ENCODE peak calls at places on chromosomes 6 and 20, in nine cellular contexts. One of them, this sample, is unnamed.

GRCh38 chr6:37583261-37583660 is 83.6 kb upstream of the CCDC167 start:
- DNase-seq in GM12865: no peak
- DNase-seq in mesothelial cell of epicardium: no peak
- DNase-seq in mucosa of descending colon: no peak
- DNase-seq in Peyer's patch: peak; percentile 40
- DNase-seq in IMR-90: no peak
- DNase-seq in pancreas: no peak
- DNase-seq in lower lobe of right lung: no peak
- DNase-seq in left ventricle myocardium inferior: no peak
- DNase-seq in this sample: no peak

GRCh38 chr6:148565931-148566663 is 180.7 kb upstream of the UST start:
- DNase-seq in GM12865: peak; percentile 24
- DNase-seq in mesothelial cell of epicardium: no peak
- DNase-seq in mucosa of descending colon: peak; percentile 12
- DNase-seq in Peyer's patch: no peak
- DNase-seq in IMR-90: peak; percentile 97
- DNase-seq in pancreas: peak; percentile 34
- DNase-seq in lower lobe of right lung: peak; percentile 75
- DNase-seq in left ventricle myocardium inferior: no peak
- DNase-seq in this sample: no peak

GRCh38 chr6:24775520-24776058 is 852 bp downstream of the GMNN start:
- DNase-seq in GM12865: peak; percentile 41
- DNase-seq in mesothelial cell of epicardium: no peak
- DNase-seq in mucosa of descending colon: no peak
- DNase-seq in Peyer's patch: peak; percentile 25
- DNase-seq in IMR-90: peak; percentile 70
- DNase-seq in pancreas: no peak
- DNase-seq in lower lobe of right lung: no peak
- DNase-seq in left ventricle myocardium inferior: no peak
- DNase-seq in this sample: no peak

GRCh38 chr6:85490516-85491248 is 40.8 kb downstream of the NT5E start:
- DNase-seq in GM12865: no peak
- DNase-seq in mesothelial cell of epicardium: no peak
- DNase-seq in mucosa of descending colon: no peak
- DNase-seq in Peyer's patch: no peak
- DNase-seq in IMR-90: peak; percentile 26
- DNase-seq in pancreas: no peak
- DNase-seq in lower lobe of right lung: no peak
- DNase-seq in left ventricle myocardium inferior: no peak
- DNase-seq in this sample: no peak

GRCh38 chr6:107490568-107491058 is 696 bp downstream of the SOBP start:
- DNase-seq in GM12865: no peak
- DNase-seq in mesothelial cell of epicardium: no peak
- DNase-seq in mucosa of descending colon: no peak
- DNase-seq in Peyer's patch: no peak
- DNase-seq in IMR-90: no peak
- DNase-seq in pancreas: peak; percentile 14
- DNase-seq in lower lobe of right lung: no peak
- DNase-seq in left ventricle myocardium inferior: no peak
- DNase-seq in this sample: no peak

GRCh38 chr20:37163832-37164554 is 15.1 kb upstream of the RPN2 start:
- DNase-seq in GM12865: no peak
- DNase-seq in mesothelial cell of epicardium: no peak
- DNase-seq in mucosa of descending colon: no peak
- DNase-seq in Peyer's patch: no peak
- DNase-seq in IMR-90: no peak
- DNase-seq in pancreas: no peak
- DNase-seq in lower lobe of right lung: no peak
- DNase-seq in left ventricle myocardium inferior: no peak
- DNase-seq in this sample: no peak

GRCh38 chr6:136753624-136754023 is 38.7 kb downstream of the MAP3K5 start:
- DNase-seq in GM12865: peak; percentile 48
- DNase-seq in mesothelial cell of epicardium: no peak
- DNase-seq in mucosa of descending colon: no peak
- DNase-seq in Peyer's patch: peak; percentile 55
- DNase-seq in IMR-90: no peak
- DNase-seq in pancreas: no peak
- DNase-seq in lower lobe of right lung: no peak
- DNase-seq in left ventricle myocardium inferior: no peak
- DNase-seq in this sample: no peak

GRCh38 chr6:1143655-1144054 is 168.2 kb upstream of the FOXQ1 start:
- DNase-seq in GM12865: no peak
- DNase-seq in mesothelial cell of epicardium: no peak
- DNase-seq in mucosa of descending colon: no peak
- DNase-seq in Peyer's patch: no peak
- DNase-seq in IMR-90: peak; percentile 87
- DNase-seq in pancreas: no peak
- DNase-seq in lower lobe of right lung: no peak
- DNase-seq in left ventricle myocardium inferior: no peak
- DNase-seq in this sample: no peak

GRCh38 chr20:54126809-54127655 is 46.8 kb downstream of the CYP24A1 start:
- DNase-seq in GM12865: no peak
- DNase-seq in mesothelial cell of epicardium: no peak
- DNase-seq in mucosa of descending colon: no peak
- DNase-seq in Peyer's patch: no peak
- DNase-seq in IMR-90: no peak
- DNase-seq in pancreas: no peak
- DNase-seq in lower lobe of right lung: no peak
- DNase-seq in left ventricle myocardium inferior: no peak
- DNase-seq in this sample: no peak

GRCh38 chr6:14807130-14807529 is 438.7 kb upstream of the JARID2 start:
- DNase-seq in GM12865: no peak
- DNase-seq in mesothelial cell of epicardium: no peak
- DNase-seq in mucosa of descending colon: no peak
- DNase-seq in Peyer's patch: no peak
- DNase-seq in IMR-90: no peak
- DNase-seq in pancreas: no peak
- DNase-seq in lower lobe of right lung: no peak
- DNase-seq in left ventricle myocardium inferior: no peak
- DNase-seq in this sample: no peak

GRCh38 chr6:134584809-134585528 is 267.1 kb upstream of the SGK1 start:
- DNase-seq in GM12865: no peak
- DNase-seq in mesothelial cell of epicardium: no peak
- DNase-seq in mucosa of descending colon: no peak
- DNase-seq in Peyer's patch: no peak
- DNase-seq in IMR-90: no peak
- DNase-seq in pancreas: no peak
- DNase-seq in lower lobe of right lung: no peak
- DNase-seq in left ventricle myocardium inferior: no peak
- DNase-seq in this sample: no peak

GRCh38 chr6:35294308-35294945 is 3.2 kb upstream of the DEF6 start:
- DNase-seq in GM12865: peak; percentile 68
- DNase-seq in mesothelial cell of epicardium: no peak
- DNase-seq in mucosa of descending colon: peak; percentile 49
- DNase-seq in Peyer's patch: no peak
- DNase-seq in IMR-90: peak; percentile 38
- DNase-seq in pancreas: no peak
- DNase-seq in lower lobe of right lung: no peak
- DNase-seq in left ventricle myocardium inferior: no peak
- DNase-seq in this sample: peak; percentile 73

GRCh38 chr6:31441368-31442267 is 38.2 kb downstream of the MICA start:
- DNase-seq in GM12865: peak; percentile 78
- DNase-seq in mesothelial cell of epicardium: peak; percentile 65
- DNase-seq in mucosa of descending colon: peak; percentile 93
- DNase-seq in Peyer's patch: peak; percentile 89
- DNase-seq in IMR-90: peak; percentile 34
- DNase-seq in pancreas: peak; percentile 74
- DNase-seq in lower lobe of right lung: peak; percentile 93
- DNase-seq in left ventricle myocardium inferior: peak; percentile 84
- DNase-seq in this sample: peak; percentile 87

GRCh38 chr20:63658749-63659187 is 656 bp downstream of the RTEL1 start:
- DNase-seq in GM12865: no peak
- DNase-seq in mesothelial cell of epicardium: peak; percentile 28
- DNase-seq in mucosa of descending colon: no peak
- DNase-seq in Peyer's patch: no peak
- DNase-seq in IMR-90: peak; percentile 40
- DNase-seq in pancreas: no peak
- DNase-seq in lower lobe of right lung: peak; percentile 69
- DNase-seq in left ventricle myocardium inferior: peak; percentile 41
- DNase-seq in this sample: no peak

GRCh38 chr6:143782517-143782916 is 60.6 kb upstream of the LTV1 start:
- DNase-seq in GM12865: no peak
- DNase-seq in mesothelial cell of epicardium: no peak
- DNase-seq in mucosa of descending colon: no peak
- DNase-seq in Peyer's patch: no peak
- DNase-seq in IMR-90: no peak
- DNase-seq in pancreas: no peak
- DNase-seq in lower lobe of right lung: no peak
- DNase-seq in left ventricle myocardium inferior: no peak
- DNase-seq in this sample: no peak

GRCh38 chr6:14975124-14975815 is 270.6 kb upstream of the JARID2 start:
- DNase-seq in GM12865: peak; percentile 31
- DNase-seq in mesothelial cell of epicardium: no peak
- DNase-seq in mucosa of descending colon: no peak
- DNase-seq in Peyer's patch: no peak
- DNase-seq in IMR-90: peak; percentile 43
- DNase-seq in pancreas: no peak
- DNase-seq in lower lobe of right lung: no peak
- DNase-seq in left ventricle myocardium inferior: no peak
- DNase-seq in this sample: no peak

GRCh38 chr6:55209059-55209458 is 34.7 kb downstream of the HCRTR2 start:
- DNase-seq in GM12865: no peak
- DNase-seq in mesothelial cell of epicardium: no peak
- DNase-seq in mucosa of descending colon: no peak
- DNase-seq in Peyer's patch: no peak
- DNase-seq in IMR-90: no peak
- DNase-seq in pancreas: no peak
- DNase-seq in lower lobe of right lung: no peak
- DNase-seq in left ventricle myocardium inferior: no peak
- DNase-seq in this sample: no peak
- TF ChIP-seq CTCF in GM12865: no peak
- TF ChIP-seq CTCF in mesothelial cell of epicardium: no peak
- TF ChIP-seq CTCF in mucosa of descending colon: no peak
- TF ChIP-seq CTCF in Peyer's patch: no peak
- TF ChIP-seq CTCF in IMR-90: no peak
- TF ChIP-seq CTCF in pancreas: no peak
- TF ChIP-seq CTCF in lower lobe of right lung: no peak
- TF ChIP-seq CTCF in left ventricle myocardium inferior: no peak
- TF ChIP-seq CTCF in this sample: no peak

DNA sequence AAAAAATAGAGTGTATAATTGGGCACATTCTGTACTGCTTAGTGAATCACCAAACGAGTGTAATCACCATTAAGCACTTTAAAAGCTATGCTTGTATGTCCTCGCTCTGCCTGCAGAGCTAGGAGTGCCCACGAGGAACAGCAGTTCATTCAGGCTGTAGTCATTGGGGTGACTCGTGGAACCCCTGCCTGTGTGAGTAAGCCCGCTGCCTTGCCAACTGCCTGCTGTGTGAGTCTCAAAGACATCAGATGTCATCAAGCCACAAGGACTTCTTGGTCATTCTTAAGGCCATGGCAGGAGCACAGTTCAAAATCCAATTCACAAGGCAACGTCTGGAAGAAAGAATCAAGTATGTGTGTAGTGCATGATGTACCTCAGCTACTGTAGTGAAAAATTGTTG is 60.4 kb downstream of the FOXO3 start:
- DNase-seq in GM12865: no peak
- DNase-seq in mesothelial cell of epicardium: no peak
- DNase-seq in mucosa of descending colon: no peak
- DNase-seq in Peyer's patch: no peak
- DNase-seq in IMR-90: peak; percentile 90
- DNase-seq in pancreas: no peak
- DNase-seq in lower lobe of right lung: no peak
- DNase-seq in left ventricle myocardium inferior: no peak
- DNase-seq in this sample: no peak
- TF ChIP-seq CTCF in GM12865: no peak
- TF ChIP-seq CTCF in mesothelial cell of epicardium: no peak
- TF ChIP-seq CTCF in mucosa of descending colon: no peak
- TF ChIP-seq CTCF in Peyer's patch: no peak
- TF ChIP-seq CTCF in IMR-90: peak; percentile 25
- TF ChIP-seq CTCF in pancreas: no peak
- TF ChIP-seq CTCF in lower lobe of right lung: no peak
- TF ChIP-seq CTCF in left ventricle myocardium inferior: no peak
- TF ChIP-seq CTCF in this sample: no peak

DNA sequence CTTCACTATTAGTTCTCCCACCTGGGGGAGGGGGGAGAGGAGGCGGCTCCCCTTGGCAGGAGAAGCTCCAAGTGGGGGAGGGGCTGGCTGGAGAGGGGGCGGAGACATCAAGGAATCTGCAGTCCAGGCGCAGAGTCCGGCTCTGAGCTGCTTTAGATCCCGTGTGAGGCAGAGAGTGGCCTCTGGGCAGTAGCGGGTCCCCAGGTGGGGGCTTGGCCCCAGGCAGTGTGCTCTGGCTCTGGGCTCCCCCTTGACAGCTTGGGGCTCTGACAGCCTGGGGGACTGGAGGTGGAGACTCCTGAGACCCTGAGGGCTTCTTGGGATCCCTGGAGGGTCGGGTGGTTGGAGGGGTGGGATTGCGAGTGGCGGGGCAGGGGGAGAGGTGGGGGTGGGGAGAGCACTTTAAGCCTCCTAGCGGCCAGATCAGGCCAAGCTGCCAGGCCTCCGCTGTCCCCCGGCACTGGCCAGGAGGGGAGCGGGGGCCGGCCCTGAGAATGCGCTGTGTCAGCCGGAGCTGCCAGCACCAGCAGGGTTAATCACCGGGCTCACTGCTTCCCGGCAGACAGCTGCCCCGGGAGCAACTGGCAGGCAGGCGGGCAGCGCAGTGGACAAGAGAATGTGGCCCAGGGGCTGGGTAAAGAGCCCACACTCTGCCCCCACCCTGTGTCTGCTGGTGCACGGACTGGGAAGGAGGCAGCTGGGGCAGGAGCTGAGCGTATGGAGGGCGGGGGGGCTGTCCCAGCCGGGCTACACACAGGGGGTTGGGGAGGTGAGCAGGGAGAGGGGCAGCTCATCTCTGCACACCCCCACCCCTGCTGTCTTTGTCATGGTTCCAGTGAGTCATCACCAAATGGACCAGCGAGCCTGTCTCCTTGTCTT is 1.8 kb upstream of the LAMA5 start:
- DNase-seq in GM12865: no peak
- DNase-seq in mesothelial cell of epicardium: no peak
- DNase-seq in mucosa of descending colon: peak; percentile 45
- DNase-seq in Peyer's patch: no peak
- DNase-seq in IMR-90: peak; percentile 50
- DNase-seq in pancreas: no peak
- DNase-seq in lower lobe of right lung: no peak
- DNase-seq in left ventricle myocardium inferior: no peak
- DNase-seq in this sample: peak; percentile 86
- TF ChIP-seq CTCF in GM12865: peak; percentile 27
- TF ChIP-seq CTCF in mesothelial cell of epicardium: peak; percentile 50
- TF ChIP-seq CTCF in mucosa of descending colon: peak; percentile 14
- TF ChIP-seq CTCF in Peyer's patch: no peak
- TF ChIP-seq CTCF in IMR-90: peak; percentile 43
- TF ChIP-seq CTCF in pancreas: peak; percentile 30
- TF ChIP-seq CTCF in lower lobe of right lung: peak; percentile 46
- TF ChIP-seq CTCF in left ventricle myocardium inferior: peak; percentile 65
- TF ChIP-seq CTCF in this sample: peak; percentile 79

DNA sequence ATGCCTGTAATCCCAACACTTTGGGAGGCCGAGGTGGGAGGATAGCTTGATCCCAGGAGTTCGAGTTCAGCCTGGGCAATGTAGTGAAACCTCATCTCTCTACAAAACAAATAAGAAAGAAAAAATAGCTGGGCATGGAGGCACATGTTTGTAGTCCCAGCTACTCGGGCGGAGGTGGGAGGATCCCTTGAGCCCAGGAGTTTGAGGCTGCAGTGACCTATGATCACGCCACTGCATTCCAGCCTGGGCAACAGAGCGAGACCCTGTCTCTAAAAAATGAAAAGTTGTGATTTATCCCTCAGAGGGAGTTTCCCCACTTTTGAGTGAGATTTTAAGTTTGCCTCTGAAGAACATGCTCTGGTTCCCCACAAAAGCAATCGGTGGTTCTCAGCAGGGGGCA is 17.4 kb upstream of the BMP7 start:
- DNase-seq in GM12865: no peak
- DNase-seq in mesothelial cell of epicardium: no peak
- DNase-seq in mucosa of descending colon: no peak
- DNase-seq in Peyer's patch: no peak
- DNase-seq in IMR-90: no peak
- DNase-seq in pancreas: no peak
- DNase-seq in lower lobe of right lung: no peak
- DNase-seq in left ventricle myocardium inferior: no peak
- DNase-seq in this sample: no peak
- TF ChIP-seq CTCF in GM12865: no peak
- TF ChIP-seq CTCF in mesothelial cell of epicardium: no peak
- TF ChIP-seq CTCF in mucosa of descending colon: no peak
- TF ChIP-seq CTCF in Peyer's patch: no peak
- TF ChIP-seq CTCF in IMR-90: no peak
- TF ChIP-seq CTCF in pancreas: no peak
- TF ChIP-seq CTCF in lower lobe of right lung: no peak
- TF ChIP-seq CTCF in left ventricle myocardium inferior: no peak
- TF ChIP-seq CTCF in this sample: no peak